ENCODE peak calls at places on chromosomes 11 and 22, in four cellular contexts. E, Y, U and F are unnamed samples.

GRCh38 chr11:27535103-27535502 is 28.5 kb upstream of the LIN7C start:
- DNase-seq in E (no peak), Y (no peak), U (no peak), F (no peak)

GRCh38 chr22:49740242-49740641 is 87.4 kb downstream of the BRD1 start:
- DNase-seq in Y (no peak), U (no peak), E (no peak), F (no peak)

GRCh38 chr22:42388130-42388797 is 43.9 kb downstream of the NFAM1 start:
- DNase-seq in Y (peak), U (no peak), E (no peak), F (no peak)

GRCh38 chr11:119100246-119100959 is 1.2 kb downstream of the DPAGT1 start:
- DNase-seq in E (no peak), Y (peak), U (peak), F (peak)

GRCh38 chr11:113504071-113504470 is 28.9 kb upstream of the DRD2 start:
- DNase-seq in Y (no peak), E (no peak), U (no peak), F (no peak)

GRCh38 chr11:45354976-45355705 is 69.0 kb upstream of the SYT13 start:
- DNase-seq in U (no peak), E (no peak), Y (peak), F (peak)

GRCh38 chr11:68012843-68013610 is 2.9 kb downstream of the ALDH3B1 start:
- DNase-seq in E (no peak), U (peak), Y (no peak), F (peak)

GRCh38 chr11:33376331-33377099 is 119.3 kb downstream of the HIPK3 start:
- DNase-seq in E (no peak), Y (peak), U (no peak), F (no peak)

GRCh38 chr11:128040603-128041002 is 546.8 kb downstream of the ETS1 start:
- DNase-seq in U (no peak), Y (peak), E (no peak), F (no peak)

GRCh38 chr11:2156416-2157182 is 4.4 kb downstream of the INS start:
- DNase-seq in U (peak), Y (peak), E (no peak), F (peak)

GRCh38 chr11:76653674-76654309 is 16.8 kb downstream of the LRRC32 start:
- DNase-seq in U (no peak), Y (no peak), E (no peak), F (no peak)

GRCh38 chr11:13603661-13604060 is 64.8 kb upstream of the FAR1 start:
- DNase-seq in Y (no peak), U (no peak), E (no peak), F (no peak)

GRCh38 chr11:11155962-11156815 is 196.9 kb downstream of the CSNK2A3 start:
- DNase-seq in E (no peak), U (no peak), Y (peak), F (peak)

GRCh38 chr22:39128508-39128907 is 24.0 kb downstream of the CBX7 start:
- DNase-seq in U (no peak), E (no peak), Y (no peak), F (no peak)

GRCh38 chr11:46729110-46730027 is 10.4 kb downstream of the F2 start:
- DNase-seq in E (no peak), U (no peak), Y (no peak), F (no peak)

GRCh38 chr11:44548032-44548695 is 17.3 kb upstream of the CD82 start:
- DNase-seq in E (no peak), Y (no peak), U (no peak), F (no peak)

GRCh38 chr11:19853901-19854300 is 141.3 kb downstream of the NAV2 start:
- DNase-seq in U (no peak), E (no peak), Y (no peak), F (no peak)

GRCh38 chr11:63879598-63879997 is 37.4 kb downstream of the RCOR2 start:
- DNase-seq in E (no peak), U (no peak), Y (no peak), F (no peak)

GRCh38 chr11:106077609-106078517 is at the start of gene AASDHPPT:
- DNase-seq in U (peak), E (no peak), Y (peak), F (peak)

DNA sequence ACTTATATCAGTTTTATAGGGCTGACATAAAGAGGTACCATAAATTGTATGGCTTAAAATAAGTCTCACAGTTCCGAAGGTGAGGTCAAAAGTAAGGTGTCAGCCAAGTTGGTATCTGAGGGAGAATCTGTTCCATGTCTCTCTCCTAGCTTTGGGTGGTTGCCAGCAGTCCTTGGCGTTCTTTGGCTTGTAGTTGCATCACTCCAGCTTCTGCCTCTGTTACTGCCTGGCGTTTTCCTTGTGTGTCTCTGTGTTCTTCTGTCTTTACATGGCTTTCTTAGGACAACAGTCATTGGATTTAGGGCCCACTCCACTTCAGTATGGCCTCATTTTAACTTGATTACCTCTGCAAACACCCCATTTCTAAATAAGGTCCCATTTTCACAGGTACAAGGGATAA is 16.7 kb downstream of the MMP7 start:
- DNase-seq in U (no peak), Y (no peak), E (no peak), F (no peak)
- TF ChIP-seq RAD21 in U (no peak), Y (no peak), E (no peak), F (no peak)

DNA sequence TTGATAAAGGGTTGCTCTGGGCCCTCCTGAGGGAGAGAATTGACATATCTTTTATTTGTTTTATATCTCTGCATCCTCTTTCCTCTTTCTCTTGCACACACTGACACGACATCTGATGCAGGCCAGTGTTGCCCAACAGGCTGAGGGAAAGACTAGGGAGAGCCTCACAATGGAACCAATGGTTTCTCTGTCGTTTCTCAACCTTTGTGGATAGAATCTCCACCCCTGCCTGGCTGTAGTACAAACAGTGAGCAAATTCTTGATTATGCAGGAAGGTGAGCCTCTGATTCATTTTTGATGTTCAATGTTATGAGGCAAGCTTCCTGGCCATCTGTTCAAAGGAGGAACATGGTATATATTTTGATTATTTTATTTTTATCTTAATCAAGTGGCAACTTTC is 49.8 kb upstream of the PLET1 start:
- DNase-seq in U (no peak), Y (no peak), E (no peak), F (no peak)
- TF ChIP-seq PBX3 in U (no peak), Y (no peak), E (no peak), F (no peak)

GRCh38 chr22:36465232-36466021 is 16.0 kb downstream of the TXN2 start:
- DNase-seq in E (no peak), Y (no peak), U (peak), F (peak)
- TF ChIP-seq RAD21 in E (no peak), Y (no peak), U (no peak), F (no peak)

GRCh38 chr11:6733326-6734030 is 38.3 kb downstream of the OR2AG2 start:
- DNase-seq in E (no peak), U (no peak), Y (no peak), F (no peak)
- TF ChIP-seq PBX3 in E (no peak), U (no peak), Y (no peak), F (no peak)

DNA sequence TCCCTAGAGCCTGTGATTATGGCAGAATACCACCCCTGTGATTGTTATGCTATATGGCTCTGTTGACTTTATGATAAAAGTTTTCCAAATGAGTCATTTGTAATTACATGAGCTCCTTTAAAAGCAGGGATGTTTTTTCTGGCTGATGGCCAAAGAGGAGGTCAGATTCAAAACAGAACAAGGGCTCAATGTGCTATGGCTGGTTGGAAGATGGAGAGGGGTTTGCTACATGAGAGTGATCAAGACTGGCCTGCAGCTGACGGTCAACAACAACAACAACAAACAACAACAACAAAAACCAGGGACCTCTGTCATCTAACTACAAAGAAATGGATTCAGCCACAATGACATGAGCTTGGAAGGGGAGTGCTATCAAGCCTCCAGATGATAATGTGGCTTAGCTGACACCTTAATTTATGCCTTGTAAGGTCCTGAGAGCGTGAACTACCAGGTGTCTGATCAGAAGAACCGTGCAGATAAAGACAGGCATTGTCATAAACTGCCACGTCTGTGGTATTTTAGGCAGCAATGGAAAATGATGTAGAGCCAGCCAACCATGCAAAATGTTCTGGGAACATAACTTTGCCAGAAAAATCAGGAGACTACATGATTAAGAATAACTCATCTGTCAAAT is 47.2 kb downstream of the PIWIL3 start:
- DNase-seq in U (peak), E (no peak), Y (peak), F (peak)
- TF ChIP-seq RAD21 in U (no peak), E (no peak), Y (no peak), F (no peak)

GRCh38 chr11:103326070-103326794 is 217.0 kb downstream of the DYNC2H1 start:
- DNase-seq in Y (peak), E (peak), U (peak), F (peak)
- TF ChIP-seq PBX3 in Y (no peak), E (no peak), U (no peak), F (no peak)